ENCODE peak calls at places on chromosome 18, in five cellular contexts. One of them, this sample, is unnamed.

GRCh38 chr18:61643884-61644647 is 248.7 kb downstream of the RNF152 start:
- DNase-seq in psoas muscle: no peak
- DNase-seq in breast epithelium: no peak
- DNase-seq in esophagus squamous epithelium: no peak
- DNase-seq in endothelial cell of umbilical vein: no peak
- DNase-seq in this sample: no peak

GRCh38 chr18:44229693-44230108 is 451.0 kb upstream of the SETBP1 start:
- DNase-seq in endothelial cell of umbilical vein: peak; percentile 36
- DNase-seq in breast epithelium: peak; percentile 83
- DNase-seq in psoas muscle: peak; percentile 41
- DNase-seq in esophagus squamous epithelium: no peak
- DNase-seq in this sample: no peak

GRCh38 chr18:23453657-23454011 is 547 bp downstream of the RIOK3 start:
- DNase-seq in esophagus squamous epithelium: no peak
- DNase-seq in endothelial cell of umbilical vein: peak; percentile 64
- DNase-seq in breast epithelium: no peak
- DNase-seq in psoas muscle: no peak
- DNase-seq in this sample: no peak

GRCh38 chr18:44411277-44411900 is 269.3 kb upstream of the SETBP1 start:
- DNase-seq in endothelial cell of umbilical vein: no peak
- DNase-seq in breast epithelium: no peak
- DNase-seq in esophagus squamous epithelium: no peak
- DNase-seq in psoas muscle: no peak
- DNase-seq in this sample: no peak

GRCh38 chr18:35515460-35516130 is 17.8 kb upstream of the INO80C start:
- DNase-seq in breast epithelium: no peak
- DNase-seq in psoas muscle: no peak
- DNase-seq in esophagus squamous epithelium: no peak
- DNase-seq in endothelial cell of umbilical vein: no peak
- DNase-seq in this sample: peak; percentile 54

GRCh38 chr18:44840053-44840826 is 159.6 kb downstream of the SETBP1 start:
- DNase-seq in esophagus squamous epithelium: no peak
- DNase-seq in breast epithelium: no peak
- DNase-seq in endothelial cell of umbilical vein: no peak
- DNase-seq in psoas muscle: no peak
- DNase-seq in this sample: no peak

GRCh38 chr18:67672719-67673118 is 156.2 kb upstream of the DSEL start:
- DNase-seq in psoas muscle: no peak
- DNase-seq in breast epithelium: no peak
- DNase-seq in esophagus squamous epithelium: no peak
- DNase-seq in endothelial cell of umbilical vein: no peak
- DNase-seq in this sample: no peak

GRCh38 chr18:55861266-55861665 is 273.3 kb upstream of the TCF4 start:
- DNase-seq in esophagus squamous epithelium: no peak
- DNase-seq in psoas muscle: no peak
- DNase-seq in endothelial cell of umbilical vein: peak; percentile 65
- DNase-seq in breast epithelium: no peak
- DNase-seq in this sample: peak; percentile 71

GRCh38 chr18:11689972-11690570 is 1.0 kb downstream of the GNAL start:
- DNase-seq in psoas muscle: no peak
- DNase-seq in endothelial cell of umbilical vein: no peak
- DNase-seq in breast epithelium: no peak
- DNase-seq in esophagus squamous epithelium: no peak
- DNase-seq in this sample: peak; percentile 11

GRCh38 chr18:36378194-36378593 is 80.7 kb downstream of the FHOD3 start:
- DNase-seq in psoas muscle: no peak
- DNase-seq in breast epithelium: no peak
- DNase-seq in endothelial cell of umbilical vein: no peak
- DNase-seq in esophagus squamous epithelium: no peak
- DNase-seq in this sample: no peak

GRCh38 chr18:44541781-44542180 is 138.9 kb upstream of the SETBP1 start:
- DNase-seq in psoas muscle: no peak
- DNase-seq in breast epithelium: no peak
- DNase-seq in esophagus squamous epithelium: no peak
- DNase-seq in endothelial cell of umbilical vein: no peak
- DNase-seq in this sample: no peak

GRCh38 chr18:31679133-31679731 is 5.1 kb downstream of the B4GALT6 start:
- DNase-seq in breast epithelium: no peak
- DNase-seq in psoas muscle: no peak
- DNase-seq in endothelial cell of umbilical vein: peak; percentile 93
- DNase-seq in esophagus squamous epithelium: no peak
- DNase-seq in this sample: no peak

GRCh38 chr18:824179-824578 is 12.1 kb upstream of the YES1 start:
- DNase-seq in psoas muscle: no peak
- DNase-seq in esophagus squamous epithelium: no peak
- DNase-seq in endothelial cell of umbilical vein: no peak
- DNase-seq in breast epithelium: no peak
- DNase-seq in this sample: peak; percentile 34

GRCh38 chr18:55706893-55707292 is 118.9 kb upstream of the TCF4 start:
- DNase-seq in esophagus squamous epithelium: no peak
- DNase-seq in breast epithelium: no peak
- DNase-seq in endothelial cell of umbilical vein: no peak
- DNase-seq in psoas muscle: no peak
- DNase-seq in this sample: peak; percentile 32

GRCh38 chr18:33664528-33664927 is 86.5 kb downstream of the ASXL3 start:
- DNase-seq in psoas muscle: no peak
- DNase-seq in breast epithelium: no peak
- DNase-seq in esophagus squamous epithelium: no peak
- DNase-seq in endothelial cell of umbilical vein: no peak
- DNase-seq in this sample: no peak

GRCh38 chr18:3688682-3689081 is 238.7 kb downstream of the TGIF1 start:
- DNase-seq in psoas muscle: no peak
- DNase-seq in endothelial cell of umbilical vein: no peak
- DNase-seq in esophagus squamous epithelium: no peak
- DNase-seq in breast epithelium: no peak
- DNase-seq in this sample: peak; percentile 50

GRCh38 chr18:43515481-43515880 is 238.2 kb upstream of the SYT4 start:
- DNase-seq in breast epithelium: no peak
- DNase-seq in endothelial cell of umbilical vein: no peak
- DNase-seq in psoas muscle: no peak
- DNase-seq in esophagus squamous epithelium: no peak
- DNase-seq in this sample: no peak

GRCh38 chr18:42363446-42363845 is 408.4 kb downstream of the PIK3C3 start:
- DNase-seq in esophagus squamous epithelium: no peak
- DNase-seq in psoas muscle: no peak
- DNase-seq in breast epithelium: no peak
- DNase-seq in endothelial cell of umbilical vein: no peak
- DNase-seq in this sample: peak; percentile 4

GRCh38 chr18:79506191-79507075 is 110.7 kb downstream of the NFATC1 start:
- DNase-seq in psoas muscle: peak; percentile 58
- DNase-seq in esophagus squamous epithelium: no peak
- DNase-seq in breast epithelium: no peak
- DNase-seq in endothelial cell of umbilical vein: no peak
- DNase-seq in this sample: no peak

GRCh38 chr18:3402962-3403585 is 46.9 kb upstream of the TGIF1 start:
- DNase-seq in breast epithelium: no peak
- DNase-seq in esophagus squamous epithelium: no peak
- DNase-seq in endothelial cell of umbilical vein: no peak
- DNase-seq in psoas muscle: no peak
- DNase-seq in this sample: peak; percentile 65

GRCh38 chr18:46250812-46251173 is 146.6 kb downstream of the HAUS1 start:
- DNase-seq in esophagus squamous epithelium: no peak
- DNase-seq in endothelial cell of umbilical vein: no peak
- DNase-seq in breast epithelium: no peak
- DNase-seq in psoas muscle: no peak
- DNase-seq in this sample: no peak

GRCh38 chr18:77899972-77900754 is 650.5 kb downstream of the GALR1 start:
- DNase-seq in breast epithelium: no peak
- DNase-seq in esophagus squamous epithelium: no peak
- DNase-seq in psoas muscle: no peak
- DNase-seq in endothelial cell of umbilical vein: no peak
- DNase-seq in this sample: peak; percentile 41

GRCh38 chr18:39841133-39842041 is 2113.6 kb upstream of the PIK3C3 start:
- DNase-seq in esophagus squamous epithelium: no peak
- DNase-seq in endothelial cell of umbilical vein: peak; percentile 76
- DNase-seq in psoas muscle: peak; percentile 23
- DNase-seq in breast epithelium: peak; percentile 24
- DNase-seq in this sample: peak; percentile 87

GRCh38 chr18:40867452-40867851 is 1087.6 kb upstream of the PIK3C3 start:
- DNase-seq in breast epithelium: no peak
- DNase-seq in endothelial cell of umbilical vein: no peak
- DNase-seq in esophagus squamous epithelium: no peak
- DNase-seq in psoas muscle: no peak
- DNase-seq in this sample: no peak

GRCh38 chr18:5467666-5468065 is 76.1 kb downstream of the EPB41L3 start:
- DNase-seq in breast epithelium: no peak
- DNase-seq in psoas muscle: no peak
- DNase-seq in esophagus squamous epithelium: no peak
- DNase-seq in endothelial cell of umbilical vein: no peak
- DNase-seq in this sample: no peak

GRCh38 chr18:46738491-46738890 is 18.4 kb downstream of the ST8SIA5 start:
- DNase-seq in endothelial cell of umbilical vein: no peak
- DNase-seq in psoas muscle: no peak
- DNase-seq in breast epithelium: no peak
- DNase-seq in esophagus squamous epithelium: no peak
- DNase-seq in this sample: no peak

GRCh38 chr18:75660932-75661331 is 233.4 kb upstream of the SMIM21 start:
- DNase-seq in endothelial cell of umbilical vein: no peak
- DNase-seq in breast epithelium: no peak
- DNase-seq in esophagus squamous epithelium: no peak
- DNase-seq in psoas muscle: no peak
- DNase-seq in this sample: no peak

GRCh38 chr18:34938102-34938501 is 103.1 kb upstream of the MAPRE2 start:
- DNase-seq in esophagus squamous epithelium: no peak
- DNase-seq in endothelial cell of umbilical vein: no peak
- DNase-seq in psoas muscle: no peak
- DNase-seq in breast epithelium: no peak
- DNase-seq in this sample: no peak

GRCh38 chr18:79916546-79917350 is 34.7 kb downstream of the SLC66A2 start:
- DNase-seq in esophagus squamous epithelium: no peak
- DNase-seq in breast epithelium: peak; percentile 12
- DNase-seq in psoas muscle: no peak
- DNase-seq in endothelial cell of umbilical vein: no peak
- DNase-seq in this sample: no peak

GRCh38 chr18:48548921-48549320 is 10.1 kb downstream of the CTIF start:
- DNase-seq in psoas muscle: no peak
- DNase-seq in esophagus squamous epithelium: no peak
- DNase-seq in endothelial cell of umbilical vein: no peak
- DNase-seq in breast epithelium: no peak
- DNase-seq in this sample: no peak

GRCh38 chr18:48546411-48546810 is 7.6 kb downstream of the CTIF start:
- DNase-seq in breast epithelium: no peak
- DNase-seq in psoas muscle: no peak
- DNase-seq in endothelial cell of umbilical vein: no peak
- DNase-seq in esophagus squamous epithelium: no peak
- DNase-seq in this sample: peak; percentile 40

GRCh38 chr18:48550101-48550729 is 11.4 kb downstream of the CTIF start:
- DNase-seq in esophagus squamous epithelium: no peak
- DNase-seq in breast epithelium: no peak
- DNase-seq in endothelial cell of umbilical vein: no peak
- DNase-seq in psoas muscle: no peak
- DNase-seq in this sample: no peak

GRCh38 chr18:48547456-48548403 is 8.9 kb downstream of the CTIF start:
- DNase-seq in breast epithelium: peak; percentile 80
- DNase-seq in endothelial cell of umbilical vein: no peak
- DNase-seq in psoas muscle: peak; percentile 29
- DNase-seq in esophagus squamous epithelium: no peak
- DNase-seq in this sample: peak; percentile 78

GRCh38 chr18:48548404-48548771 is 9.6 kb downstream of the CTIF start:
- DNase-seq in psoas muscle: peak; percentile 65
- DNase-seq in esophagus squamous epithelium: no peak
- DNase-seq in endothelial cell of umbilical vein: no peak
- DNase-seq in breast epithelium: peak; percentile 76
- DNase-seq in this sample: no peak
- H3K4me1 ChIP-seq in psoas muscle: peaks cover 63% of the 10 kb centered on the region
- H3K4me1 ChIP-seq in esophagus squamous epithelium: peaks cover 70% of the 10 kb centered on the region
- H3K4me1 ChIP-seq in endothelial cell of umbilical vein: peaks cover 23% of the 10 kb centered on the region
- H3K4me1 ChIP-seq in breast epithelium: peaks cover 5% of the 10 kb centered on the region
- H3K4me1 ChIP-seq in this sample: peaks cover 36% of the 10 kb centered on the region

GRCh38 chr18:60027397-60027796 is 127.6 kb downstream of the PMAIP1 start:
- DNase-seq in endothelial cell of umbilical vein: no peak
- DNase-seq in esophagus squamous epithelium: no peak
- DNase-seq in breast epithelium: no peak
- DNase-seq in psoas muscle: no peak
- DNase-seq in this sample: no peak

GRCh38 chr18:60022671-60023276 is 123.0 kb downstream of the PMAIP1 start:
- DNase-seq in psoas muscle: no peak
- DNase-seq in endothelial cell of umbilical vein: no peak
- DNase-seq in esophagus squamous epithelium: no peak
- DNase-seq in breast epithelium: no peak
- DNase-seq in this sample: no peak

GRCh38 chr18:60024857-60025256 is 125.1 kb downstream of the PMAIP1 start:
- DNase-seq in endothelial cell of umbilical vein: no peak
- DNase-seq in breast epithelium: no peak
- DNase-seq in psoas muscle: no peak
- DNase-seq in esophagus squamous epithelium: no peak
- DNase-seq in this sample: no peak

GRCh38 chr18:60021556-60021955 is 121.8 kb downstream of the PMAIP1 start:
- DNase-seq in breast epithelium: no peak
- DNase-seq in endothelial cell of umbilical vein: no peak
- DNase-seq in psoas muscle: no peak
- DNase-seq in esophagus squamous epithelium: no peak
- DNase-seq in this sample: peak; percentile 79

GRCh38 chr18:60024345-60024744 is 124.5 kb downstream of the PMAIP1 start:
- DNase-seq in esophagus squamous epithelium: no peak
- DNase-seq in breast epithelium: no peak
- DNase-seq in psoas muscle: no peak
- DNase-seq in endothelial cell of umbilical vein: no peak
- DNase-seq in this sample: peak; percentile 19
- H3K4me1 ChIP-seq in esophagus squamous epithelium: no peaks in the 10 kb centered on the region
- H3K4me1 ChIP-seq in breast epithelium: no peaks in the 10 kb centered on the region
- H3K4me1 ChIP-seq in psoas muscle: no peaks in the 10 kb centered on the region
- H3K4me1 ChIP-seq in endothelial cell of umbilical vein: no peaks in the 10 kb centered on the region
- H3K4me1 ChIP-seq in this sample: peaks cover 30% of the 10 kb centered on the region

DNA sequence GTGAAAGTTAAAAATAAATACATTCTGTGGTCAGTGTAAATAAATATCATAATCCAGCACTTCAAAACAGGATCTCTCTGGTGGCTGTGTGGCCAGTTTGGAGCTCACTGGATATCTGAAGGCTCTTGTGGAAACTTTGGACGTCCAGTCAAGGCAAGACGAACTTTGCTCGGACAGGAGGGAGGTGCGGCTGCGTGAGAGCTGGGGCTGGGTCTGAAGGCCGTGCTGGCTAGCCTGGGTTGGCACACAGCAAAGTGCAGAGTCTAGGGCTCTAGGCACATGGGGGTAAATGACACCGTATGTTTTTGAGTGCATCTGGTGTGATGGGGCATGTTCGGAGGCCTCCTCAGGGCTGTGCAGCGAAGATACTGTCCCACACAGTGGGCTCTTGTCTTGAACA is 78.9 kb upstream of the TXNDC2 start:
- DNase-seq in endothelial cell of umbilical vein: no peak
- DNase-seq in esophagus squamous epithelium: no peak
- DNase-seq in breast epithelium: no peak
- DNase-seq in psoas muscle: no peak
- DNase-seq in this sample: no peak
- H3K4me1 ChIP-seq in endothelial cell of umbilical vein: no peaks in the 10 kb centered on the region
- H3K4me1 ChIP-seq in esophagus squamous epithelium: peaks cover 70% of the 10 kb centered on the region
- H3K4me1 ChIP-seq in breast epithelium: peaks cover 3% of the 10 kb centered on the region
- H3K4me1 ChIP-seq in psoas muscle: peaks cover 38% of the 10 kb centered on the region
- H3K4me1 ChIP-seq in this sample: peaks cover 52% of the 10 kb centered on the region

DNA sequence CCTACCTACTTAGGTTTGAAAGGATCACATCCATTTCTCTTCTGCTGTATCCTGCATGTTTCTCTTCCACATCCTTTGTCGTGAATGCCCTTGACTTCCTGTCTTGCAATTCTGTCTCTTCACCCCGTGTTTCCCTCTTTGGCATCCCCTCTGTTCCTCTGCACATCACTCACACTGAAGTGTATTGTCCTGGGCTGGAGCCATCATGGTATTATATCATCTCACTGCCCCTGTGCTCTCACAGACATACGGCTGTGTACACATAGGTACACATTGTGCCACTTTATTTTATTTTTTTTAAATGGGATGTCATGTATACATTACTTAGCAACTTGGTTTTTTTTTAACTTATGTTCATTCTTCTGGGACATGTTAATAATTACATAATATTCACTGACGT is 291.6 kb downstream of the ALPK2 start:
- DNase-seq in endothelial cell of umbilical vein: no peak
- DNase-seq in breast epithelium: no peak
- DNase-seq in psoas muscle: no peak
- DNase-seq in esophagus squamous epithelium: no peak
- DNase-seq in this sample: no peak
- H3K4me1 ChIP-seq in endothelial cell of umbilical vein: peaks cover 15% of the 10 kb centered on the region
- H3K4me1 ChIP-seq in breast epithelium: no peaks in the 10 kb centered on the region
- H3K4me1 ChIP-seq in psoas muscle: peaks cover 13% of the 10 kb centered on the region
- H3K4me1 ChIP-seq in esophagus squamous epithelium: peaks cover 19% of the 10 kb centered on the region
- H3K4me1 ChIP-seq in this sample: peaks cover 51% of the 10 kb centered on the region